ENCODE peak calls at places on chromosome 22, in seven cellular contexts. W, C, X, J, F, P and I are unnamed samples. For H3K36me3, the result is how much of the 10 kb centered on the place peaks cover.

GRCh38 chr22:26642465-26643367 is 14.7 kb upstream of the MIAT start:
- DNase-seq in P (peak), J (peak), W (peak), F (peak), C (no peak), X (no peak), I (no peak)

GRCh38 chr22:19062909-19063308 is 59.3 kb downstream of the DGCR2 start:
- DNase-seq in W (no peak), J (no peak), X (peak), C (no peak), P (no peak), F (no peak), I (no peak)

GRCh38 chr22:37906364-37907008 is 389 bp downstream of the MICALL1 start:
- DNase-seq in W (no peak), P (no peak), F (peak), C (peak), J (no peak), X (peak), I (peak)

GRCh38 chr22:19066531-19067271 is 55.5 kb downstream of the DGCR2 start:
- DNase-seq in P (no peak), X (peak), J (peak), F (no peak), C (peak), W (peak), I (peak)

GRCh38 chr22:44595841-44596341 is 97.9 kb upstream of the RTL6 start:
- DNase-seq in C (no peak), X (no peak), W (no peak), F (no peak), J (peak), P (no peak), I (no peak)

GRCh38 chr22:19705181-19705934 is 8.9 kb upstream of the SEPTIN5 start:
- DNase-seq in X (peak), P (no peak), C (no peak), J (no peak), W (no peak), F (no peak), I (no peak)

GRCh38 chr22:33678523-33678922 is 241.8 kb downstream of the LARGE1 start:
- DNase-seq in X (no peak), F (no peak), P (no peak), C (peak), W (no peak), J (no peak), I (no peak)

GRCh38 chr22:43592470-43592869 is 180.7 kb downstream of the MPPED1 start:
- DNase-seq in X (no peak), C (no peak), F (no peak), P (no peak), J (no peak), W (no peak), I (peak)

GRCh38 chr22:22692707-22693530 is 48.5 kb downstream of the GGTLC2 start:
- DNase-seq in P (peak), X (peak), W (peak), C (peak), F (peak), J (peak), I (peak)

GRCh38 chr22:17924735-17925727 is 99.3 kb downstream of the MICAL3 start:
- DNase-seq in W (no peak), C (no peak), F (no peak), P (peak), J (no peak), X (no peak), I (no peak)

GRCh38 chr22:43277987-43278601 is 65.1 kb downstream of the SCUBE1 start:
- DNase-seq in C (no peak), J (no peak), P (no peak), W (no peak), X (no peak), F (peak), I (no peak)

GRCh38 chr22:49142281-49142680 is 685.4 kb downstream of the BRD1 start:
- DNase-seq in P (no peak), J (no peak), W (no peak), X (no peak), F (no peak), C (no peak), I (no peak)

GRCh38 chr22:47556473-47556872 is 794.0 kb downstream of the TBC1D22A start:
- DNase-seq in X (no peak), W (no peak), J (no peak), P (no peak), C (no peak), F (no peak), I (no peak)

GRCh38 chr22:43431821-43432554 is 20.2 kb downstream of the MPPED1 start:
- DNase-seq in J (no peak), P (no peak), F (no peak), W (no peak), C (no peak), X (no peak), I (no peak)

GRCh38 chr22:33167998-33168397 is 109.8 kb upstream of the SYN3 start:
- DNase-seq in W (no peak), J (no peak), X (no peak), C (no peak), P (no peak), F (no peak), I (no peak)

GRCh38 chr22:33470456-33470855 is 412.3 kb upstream of the SYN3 start:
- DNase-seq in F (no peak), P (no peak), C (no peak), J (no peak), W (no peak), X (no peak), I (no peak)

GRCh38 chr22:30205281-30206115 is 41.1 kb downstream of the LIF start:
- DNase-seq in X (peak), F (no peak), C (peak), P (peak), J (peak), W (peak), I (peak)

GRCh38 chr22:43142881-43143562 is at the start of gene MCAT:
- DNase-seq in F (peak), P (peak), J (peak), W (peak), C (peak), X (peak), I (peak)

GRCh38 chr22:22881116-22882032 is 6.2 kb upstream of the IGLL5 start:
- DNase-seq in J (no peak), F (no peak), C (no peak), W (no peak), X (no peak), P (no peak), I (no peak)

GRCh38 chr22:19508024-19508776 is 16.0 kb downstream of the CLDN5 start:
- DNase-seq in P (no peak), F (no peak), J (no peak), X (no peak), W (no peak), C (no peak), I (no peak)

GRCh38 chr22:48352086-48352911 is 1475.4 kb downstream of the BRD1 start:
- DNase-seq in C (no peak), F (no peak), P (no peak), X (peak), W (no peak), J (no peak), I (no peak)

GRCh38 chr22:17083255-17083654 is 1.5 kb upstream of the IL17RA start:
- DNase-seq in C (no peak), X (no peak), J (no peak), F (no peak), W (no peak), P (no peak), I (no peak)

GRCh38 chr22:50490531-50491308 is 4.1 kb downstream of the MIOX start:
- DNase-seq in F (no peak), C (no peak), W (no peak), P (no peak), J (no peak), X (no peak), I (no peak)

GRCh38 chr22:19291218-19291579 is 320 bp downstream of the CLTCL1 start:
- DNase-seq in J (no peak), X (peak), F (peak), W (peak), C (peak), P (peak), I (peak)

GRCh38 chr22:30196141-30196866 is 50.3 kb downstream of the LIF start:
- DNase-seq in X (peak), C (peak), F (peak), P (peak), W (peak), J (peak), I (peak)

GRCh38 chr22:49433717-49434611 is 393.7 kb downstream of the BRD1 start:
- DNase-seq in F (no peak), C (no peak), W (no peak), X (no peak), J (no peak), P (no peak), I (peak)

GRCh38 chr22:43315687-43316217 is 27.4 kb downstream of the SCUBE1 start:
- DNase-seq in W (no peak), X (no peak), J (no peak), F (no peak), C (no peak), P (no peak), I (no peak)

GRCh38 chr22:28952857-28953256 is 69.5 kb downstream of the ZNRF3 start:
- DNase-seq in W (no peak), J (peak), X (no peak), C (peak), P (no peak), F (no peak), I (no peak)
- H3K4me3 ChIP-seq in W (no peak), J (no peak), X (no peak), C (no peak), P (no peak), F (no peak), I (no peak)

GRCh38 chr22:36344106-36344827 is 43.5 kb downstream of the MYH9 start:
- DNase-seq in W (no peak), X (no peak), C (no peak), F (no peak), P (no peak), J (no peak), I (no peak)
- H3K36me3 ChIP-seq in W (under half), X (under half), C (half or more), F (under half), P (half or more), J (under half), I (half or more)

GRCh38 chr22:46045459-46046298 is 68.7 kb upstream of the WNT7B start:
- DNase-seq in P (peak), J (no peak), X (peak), W (peak), C (peak), F (peak), I (no peak)
- H3K4me3 ChIP-seq in P (peak), J (peak), X (peak), W (peak), C (peak), F (peak), I (peak)

GRCh38 chr22:36512333-36512732 is 5.5 kb upstream of the FOXRED2 start:
- DNase-seq in W (no peak), F (no peak), X (no peak), P (no peak), J (no peak), C (no peak), I (no peak)
- H3K36me3 ChIP-seq in W (under half), F (under half), X (half or more), P (half or more), J (under half), C (half or more), I (half or more)

DNA sequence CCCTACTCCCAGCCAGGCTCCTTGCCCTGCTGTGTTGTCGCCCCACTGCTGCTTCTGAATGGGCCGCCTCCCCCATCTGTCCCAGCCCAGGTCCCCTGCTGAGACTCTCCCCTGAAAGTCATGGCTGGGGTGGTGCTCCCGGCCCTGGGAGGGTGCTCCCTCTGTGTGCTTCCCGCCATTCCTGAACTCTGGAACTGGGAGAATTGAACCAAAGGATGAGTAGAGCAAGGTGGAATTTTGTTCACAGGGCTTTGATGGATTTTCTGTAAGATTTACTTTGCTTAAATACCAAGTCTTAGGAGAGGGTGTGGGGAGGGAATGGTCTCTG is 402 bp downstream of the APOBEC3G start:
- DNase-seq in P (no peak), W (no peak), X (no peak), C (no peak), F (no peak), J (no peak), I (no peak)
- H3K4me3 ChIP-seq in P (peak), W (peak), X (peak), C (peak), F (peak), J (peak), I (no peak)

DNA sequence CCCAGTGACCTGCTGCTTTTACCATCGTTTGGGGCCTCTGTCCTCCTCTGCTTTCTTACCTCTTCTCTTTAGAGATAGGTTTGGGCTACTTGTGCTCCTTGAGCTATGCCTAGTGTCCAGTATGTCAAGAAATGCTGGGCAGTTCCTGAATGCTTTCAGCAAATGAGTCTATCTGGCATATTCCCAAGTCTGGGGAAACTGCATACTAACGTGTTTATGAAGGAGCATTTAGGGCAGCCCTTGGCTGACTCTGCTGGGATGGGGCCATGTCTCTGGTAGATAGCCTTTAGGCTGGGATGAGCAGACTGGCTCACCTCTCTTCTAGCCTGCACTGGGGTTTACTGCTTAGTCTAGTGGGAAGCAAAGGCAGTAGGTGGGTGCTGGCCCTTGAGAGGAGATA is 43.7 kb upstream of the SUSD2 start:
- DNase-seq in X (peak), C (peak), F (no peak), W (no peak), P (no peak), J (peak), I (peak)
- H3K36me3 ChIP-seq in X (under half), C (under half), F (under half), W (under half), P (half or more), J (under half), I (under half)

GRCh38 chr22:40203568-40203967 is 25.8 kb downstream of the TNRC6B start:
- DNase-seq in J (no peak), W (no peak), C (peak), X (no peak), F (no peak), P (no peak), I (no peak)
- H3K4me3 ChIP-seq in J (no peak), W (no peak), C (peak), X (no peak), F (no peak), P (no peak), I (no peak)

GRCh38 chr22:41508770-41509170 is 35.5 kb downstream of the POLR3H start:
- DNase-seq in J (no peak), C (no peak), W (no peak), P (no peak), X (peak), F (no peak), I (no peak)

GRCh38 chr22:41501209-41501608 is 32.3 kb downstream of the ACO2 start:
- DNase-seq in F (no peak), J (no peak), X (no peak), C (peak), P (no peak), W (no peak), I (no peak)

GRCh38 chr22:41500303-41500702 is 31.4 kb downstream of the ACO2 start:
- DNase-seq in J (no peak), F (no peak), P (no peak), C (no peak), W (no peak), X (no peak), I (no peak)

GRCh38 chr22:41507330-41508063 is 36.8 kb downstream of the POLR3H start:
- DNase-seq in F (no peak), X (no peak), W (no peak), P (no peak), C (no peak), J (no peak), I (no peak)

DNA sequence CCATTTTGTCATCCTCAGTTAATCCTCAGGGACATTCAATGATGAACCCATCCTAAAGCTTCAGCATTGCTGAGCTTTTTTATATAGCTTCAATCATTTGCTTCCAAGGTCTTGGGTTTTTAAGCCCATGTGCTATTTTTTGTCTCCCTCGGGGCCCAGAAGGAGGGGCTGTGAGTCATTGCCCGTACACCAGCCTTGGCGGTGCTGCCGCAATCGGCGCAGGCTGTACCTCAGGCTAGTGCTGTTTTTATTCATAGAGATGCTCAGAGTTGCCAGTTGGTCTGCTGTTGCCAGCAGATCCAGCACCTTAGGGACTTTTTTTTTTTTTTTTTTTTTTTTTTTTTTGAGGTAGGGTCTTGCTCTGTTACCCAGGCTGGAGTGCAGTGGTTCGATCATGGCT is 35.5 kb downstream of the ACO2 start:
- DNase-seq in J (no peak), C (peak), P (no peak), X (no peak), W (no peak), F (no peak), I (no peak)
- H3K36me3 ChIP-seq in J (under half), C (under half), P (half or more), X (under half), W (under half), F (under half), I (under half)

GRCh38 chr22:40853330-40853729 is 3.1 kb downstream of the ST13 start:
- DNase-seq in C (peak), J (no peak), W (no peak), F (no peak), P (no peak), X (no peak), I (no peak)
- H3K4me3 ChIP-seq in C (peak), J (peak), W (peak), F (no peak), P (peak), X (no peak), I (peak)

GRCh38 chr22:25377699-25378098 is 158.3 kb downstream of the CRYBB2 start:
- DNase-seq in X (no peak), W (no peak), F (no peak), C (no peak), P (no peak), J (no peak), I (no peak)

GRCh38 chr22:25382762-25383161 is 163.3 kb downstream of the CRYBB2 start:
- DNase-seq in X (no peak), C (no peak), J (no peak), W (no peak), P (no peak), F (no peak), I (no peak)

GRCh38 chr22:25383892-25384291 is 164.5 kb downstream of the CRYBB2 start:
- DNase-seq in W (no peak), P (no peak), X (no peak), F (no peak), J (no peak), C (no peak), I (no peak)

GRCh38 chr22:25383278-25383820 is 163.9 kb downstream of the CRYBB2 start:
- DNase-seq in F (no peak), W (no peak), X (no peak), C (no peak), P (no peak), J (no peak), I (no peak)

DNA sequence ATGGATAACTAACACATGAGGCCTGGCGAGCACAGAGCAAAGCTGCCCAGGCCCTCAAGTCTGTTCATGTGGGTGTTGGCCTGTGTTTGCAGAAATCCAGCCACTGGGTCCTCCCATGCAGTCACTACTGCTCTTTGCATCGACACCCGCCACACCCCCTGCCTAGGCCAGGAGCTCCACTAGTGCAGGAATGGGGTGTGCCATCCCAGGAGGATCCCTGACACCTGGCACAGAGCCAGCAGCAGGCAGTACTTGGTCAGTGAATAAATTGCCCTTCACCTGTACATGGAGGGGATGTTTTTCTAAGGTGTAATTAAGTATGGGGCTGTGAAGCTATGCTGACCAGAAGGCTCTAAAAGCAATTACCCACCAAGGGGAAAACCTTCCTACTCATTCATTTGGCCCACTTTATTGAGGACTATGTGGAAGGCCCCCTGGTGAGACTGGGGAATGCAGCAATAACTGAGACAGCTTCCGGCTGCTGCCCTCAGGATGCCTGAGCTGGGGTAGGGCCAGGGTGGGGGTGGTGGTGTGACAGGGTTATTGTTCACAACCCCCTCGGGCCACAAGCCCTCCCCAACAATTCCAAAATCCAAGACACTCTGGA is 160.8 kb downstream of the CRYBB2 start:
- DNase-seq in W (no peak), C (no peak), X (no peak), P (no peak), J (no peak), F (peak), I (no peak)
- H3K36me3 ChIP-seq in W (under half), C (under half), X (under half), P (half or more), J (under half), F (under half), I (under half)